ENCODE peak calls at places on chromosomes 16 and 17, in five cellular contexts. One of them, this sample, is unnamed. For H3K9me3 and H3K4me1, the result is how much of the 10 kb centered on the place peaks cover.

GRCh38 chr16:19874816-19875546 is 9.7 kb downstream of the GPRC5B start:
- DNase-seq in tibial artery: no peak
- DNase-seq in mammary epithelial cell: no peak
- DNase-seq in prostate gland: no peak
- DNase-seq in hepatocyte: no peak
- DNase-seq in this sample: no peak

GRCh38 chr17:8829036-8829941 is 30.1 kb upstream of the MFSD6L start:
- DNase-seq in tibial artery: no peak
- DNase-seq in prostate gland: no peak
- DNase-seq in hepatocyte: no peak
- DNase-seq in mammary epithelial cell: no peak
- DNase-seq in this sample: no peak

GRCh38 chr16:56225013-56225742 is 33.9 kb downstream of the GNAO1 start:
- DNase-seq in mammary epithelial cell: no peak
- DNase-seq in hepatocyte: no peak
- DNase-seq in tibial artery: no peak
- DNase-seq in prostate gland: no peak
- DNase-seq in this sample: no peak

GRCh38 chr16:28882476-28883180 is 4.3 kb downstream of the ATP2A1 start:
- DNase-seq in tibial artery: no peak
- DNase-seq in mammary epithelial cell: no peak
- DNase-seq in prostate gland: no peak
- DNase-seq in hepatocyte: no peak
- DNase-seq in this sample: peak

GRCh38 chr17:34645636-34646035 is 66.3 kb downstream of the TMEM132E start:
- DNase-seq in hepatocyte: peak
- DNase-seq in prostate gland: no peak
- DNase-seq in mammary epithelial cell: no peak
- DNase-seq in tibial artery: no peak
- DNase-seq in this sample: no peak

GRCh38 chr17:58470356-58470755 is 17.9 kb downstream of the HSF5 start:
- DNase-seq in prostate gland: no peak
- DNase-seq in mammary epithelial cell: no peak
- DNase-seq in tibial artery: no peak
- DNase-seq in hepatocyte: no peak
- DNase-seq in this sample: no peak

GRCh38 chr17:57284984-57285646 is 28.8 kb downstream of the MSI2 start:
- DNase-seq in hepatocyte: no peak
- DNase-seq in tibial artery: no peak
- DNase-seq in mammary epithelial cell: no peak
- DNase-seq in prostate gland: no peak
- DNase-seq in this sample: no peak

GRCh38 chr16:70512456-70512855 is 10.9 kb downstream of the COG4 start:
- DNase-seq in prostate gland: no peak
- DNase-seq in hepatocyte: no peak
- DNase-seq in mammary epithelial cell: peak
- DNase-seq in tibial artery: no peak
- DNase-seq in this sample: no peak

GRCh38 chr16:66154801-66155200 is 211.7 kb upstream of the CDH5 start:
- DNase-seq in prostate gland: no peak
- DNase-seq in mammary epithelial cell: no peak
- DNase-seq in hepatocyte: peak
- DNase-seq in tibial artery: peak
- DNase-seq in this sample: no peak

GRCh38 chr16:89721644-89722391 is 481 bp downstream of the ZNF276 start:
- DNase-seq in mammary epithelial cell: peak
- DNase-seq in hepatocyte: peak
- DNase-seq in prostate gland: peak
- DNase-seq in tibial artery: peak
- DNase-seq in this sample: peak

GRCh38 chr16:27398894-27399853 is 2.8 kb upstream of the IL21R start:
- DNase-seq in tibial artery: no peak
- DNase-seq in hepatocyte: no peak
- DNase-seq in prostate gland: no peak
- DNase-seq in mammary epithelial cell: no peak
- DNase-seq in this sample: no peak

GRCh38 chr17:41402161-41402560 is 4.8 kb upstream of the KRT31 start:
- DNase-seq in hepatocyte: no peak
- DNase-seq in prostate gland: no peak
- DNase-seq in tibial artery: no peak
- DNase-seq in mammary epithelial cell: peak
- DNase-seq in this sample: no peak

GRCh38 chr17:41171881-41172280 is 3.9 kb upstream of the KRTAP4-3 start:
- DNase-seq in tibial artery: no peak
- DNase-seq in mammary epithelial cell: peak
- DNase-seq in hepatocyte: no peak
- DNase-seq in prostate gland: no peak
- DNase-seq in this sample: no peak

GRCh38 chr16:18855196-18855595 is 53.8 kb upstream of the ARL6IP1 start:
- DNase-seq in mammary epithelial cell: no peak
- DNase-seq in prostate gland: no peak
- DNase-seq in tibial artery: no peak
- DNase-seq in hepatocyte: no peak
- DNase-seq in this sample: no peak

GRCh38 chr17:83175551-83176271 is 96.3 kb downstream of the METRNL start:
- DNase-seq in hepatocyte: no peak
- DNase-seq in mammary epithelial cell: no peak
- DNase-seq in tibial artery: no peak
- DNase-seq in prostate gland: no peak
- DNase-seq in this sample: peak

GRCh38 chr16:57736419-57737281 is 1.1 kb downstream of the KATNB1 start:
- DNase-seq in mammary epithelial cell: peak
- DNase-seq in tibial artery: no peak
- DNase-seq in prostate gland: no peak
- DNase-seq in hepatocyte: peak
- DNase-seq in this sample: peak

GRCh38 chr17:50360716-50361115 is 12.3 kb downstream of the MRPL27 start:
- DNase-seq in mammary epithelial cell: no peak
- DNase-seq in hepatocyte: no peak
- DNase-seq in prostate gland: no peak
- DNase-seq in tibial artery: no peak
- DNase-seq in this sample: no peak

GRCh38 chr17:43070257-43070656 is 45.2 kb downstream of the RND2 start:
- DNase-seq in mammary epithelial cell: no peak
- DNase-seq in tibial artery: no peak
- DNase-seq in hepatocyte: no peak
- DNase-seq in prostate gland: no peak
- DNase-seq in this sample: no peak

GRCh38 chr17:51000835-51001638 is 119.6 kb downstream of the SPAG9 start:
- DNase-seq in mammary epithelial cell: peak
- DNase-seq in prostate gland: peak
- DNase-seq in hepatocyte: peak
- DNase-seq in tibial artery: no peak
- DNase-seq in this sample: no peak

GRCh38 chr17:81723651-81724209 is 11.6 kb downstream of the SLC25A10 start:
- DNase-seq in tibial artery: no peak
- DNase-seq in mammary epithelial cell: peak
- DNase-seq in hepatocyte: no peak
- DNase-seq in prostate gland: peak
- DNase-seq in this sample: no peak

GRCh38 chr16:30526137-30526822 is at the start of gene ZNF768:
- DNase-seq in hepatocyte: peak
- DNase-seq in tibial artery: no peak
- DNase-seq in prostate gland: no peak
- DNase-seq in mammary epithelial cell: peak
- DNase-seq in this sample: peak

GRCh38 chr16:1899641-1900451 is 18.4 kb downstream of the HS3ST6 start:
- DNase-seq in hepatocyte: peak
- DNase-seq in tibial artery: no peak
- DNase-seq in mammary epithelial cell: peak
- DNase-seq in prostate gland: peak
- DNase-seq in this sample: peak

GRCh38 chr17:7403043-7403901 is 625 bp downstream of the TMEM256 start:
- DNase-seq in hepatocyte: peak
- DNase-seq in mammary epithelial cell: no peak
- DNase-seq in tibial artery: no peak
- DNase-seq in prostate gland: no peak
- DNase-seq in this sample: no peak

GRCh38 chr17:38731526-38732294 is 1.6 kb downstream of the CISD3 start:
- DNase-seq in mammary epithelial cell: no peak
- DNase-seq in hepatocyte: no peak
- DNase-seq in tibial artery: no peak
- DNase-seq in prostate gland: peak
- DNase-seq in this sample: peak

GRCh38 chr17:32912218-32912897 is 15.6 kb upstream of the TMEM98 start:
- DNase-seq in prostate gland: peak
- DNase-seq in mammary epithelial cell: no peak
- DNase-seq in tibial artery: peak
- DNase-seq in hepatocyte: peak
- DNase-seq in this sample: peak

GRCh38 chr17:45646288-45646988 is 137.7 kb upstream of the CRHR1 start:
- DNase-seq in prostate gland: no peak
- DNase-seq in mammary epithelial cell: no peak
- DNase-seq in hepatocyte: no peak
- DNase-seq in tibial artery: peak
- DNase-seq in this sample: no peak

GRCh38 chr16:30722916-30723315 is 23.9 kb downstream of the SRCAP start:
- DNase-seq in tibial artery: peak
- DNase-seq in hepatocyte: no peak
- DNase-seq in mammary epithelial cell: no peak
- DNase-seq in prostate gland: no peak
- DNase-seq in this sample: no peak

GRCh38 chr16:58563235-58563634 is 47.9 kb downstream of the SETD6 start:
- DNase-seq in hepatocyte: no peak
- DNase-seq in tibial artery: no peak
- DNase-seq in mammary epithelial cell: peak
- DNase-seq in prostate gland: no peak
- DNase-seq in this sample: no peak

GRCh38 chr16:74793571-74793970 is 19.0 kb upstream of the FA2H start:
- DNase-seq in tibial artery: no peak
- DNase-seq in mammary epithelial cell: peak
- DNase-seq in prostate gland: no peak
- DNase-seq in hepatocyte: no peak
- DNase-seq in this sample: no peak

GRCh38 chr16:23026777-23027362 is 122.4 kb downstream of the USP31 start:
- DNase-seq in mammary epithelial cell: peak
- DNase-seq in hepatocyte: peak
- DNase-seq in tibial artery: no peak
- DNase-seq in prostate gland: no peak
- DNase-seq in this sample: no peak

GRCh38 chr16:81601008-81601428 is 156.4 kb downstream of the CMIP start:
- DNase-seq in hepatocyte: peak
- DNase-seq in tibial artery: peak
- DNase-seq in mammary epithelial cell: peak
- DNase-seq in prostate gland: peak
- DNase-seq in this sample: no peak

GRCh38 chr17:37490638-37491614 is 1.2 kb downstream of the DUSP14 start:
- DNase-seq in tibial artery: peak
- DNase-seq in prostate gland: peak
- DNase-seq in mammary epithelial cell: peak
- DNase-seq in hepatocyte: peak
- DNase-seq in this sample: peak

GRCh38 chr16:89922477-89922883 is 662 bp upstream of the TUBB3 start:
- DNase-seq in prostate gland: no peak
- DNase-seq in tibial artery: peak
- DNase-seq in mammary epithelial cell: peak
- DNase-seq in hepatocyte: peak
- DNase-seq in this sample: peak

DNA sequence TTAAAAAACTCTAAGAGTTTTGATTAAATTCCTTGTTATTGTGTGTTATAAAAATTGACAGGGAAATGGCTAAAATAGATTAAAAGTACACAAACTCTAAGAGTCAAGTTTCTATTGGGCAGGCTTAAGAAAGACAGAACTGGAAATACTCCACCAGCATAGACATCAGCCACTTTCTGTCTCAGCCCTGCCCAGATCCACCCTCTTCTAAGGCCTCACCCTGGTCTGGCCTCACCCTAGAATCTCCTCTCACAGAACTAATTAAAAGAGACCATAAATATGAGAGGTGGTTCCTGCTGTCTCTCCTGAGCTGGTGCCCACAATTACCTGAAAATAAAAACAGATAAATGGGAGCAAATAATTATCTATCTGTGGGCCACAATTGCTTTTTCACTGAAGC is 1951.0 kb downstream of the TP53TG3F start:
- DNase-seq in tibial artery: no peak
- DNase-seq in hepatocyte: no peak
- DNase-seq in prostate gland: no peak
- DNase-seq in mammary epithelial cell: no peak
- DNase-seq in this sample: no peak
- H3K9me3 ChIP-seq in tibial artery: under half
- H3K9me3 ChIP-seq in hepatocyte: under half
- H3K9me3 ChIP-seq in prostate gland: under half
- H3K9me3 ChIP-seq in mammary epithelial cell: under half
- H3K9me3 ChIP-seq in this sample: under half

GRCh38 chr16:62477796-62478195 is 441.6 kb upstream of the CDH8 start:
- DNase-seq in mammary epithelial cell: no peak
- DNase-seq in hepatocyte: no peak
- DNase-seq in prostate gland: no peak
- DNase-seq in tibial artery: no peak
- DNase-seq in this sample: no peak
- H3K4me1 ChIP-seq in mammary epithelial cell: under half
- H3K4me1 ChIP-seq in hepatocyte: under half
- H3K4me1 ChIP-seq in prostate gland: under half
- H3K4me1 ChIP-seq in tibial artery: under half
- H3K4me1 ChIP-seq in this sample: under half

DNA sequence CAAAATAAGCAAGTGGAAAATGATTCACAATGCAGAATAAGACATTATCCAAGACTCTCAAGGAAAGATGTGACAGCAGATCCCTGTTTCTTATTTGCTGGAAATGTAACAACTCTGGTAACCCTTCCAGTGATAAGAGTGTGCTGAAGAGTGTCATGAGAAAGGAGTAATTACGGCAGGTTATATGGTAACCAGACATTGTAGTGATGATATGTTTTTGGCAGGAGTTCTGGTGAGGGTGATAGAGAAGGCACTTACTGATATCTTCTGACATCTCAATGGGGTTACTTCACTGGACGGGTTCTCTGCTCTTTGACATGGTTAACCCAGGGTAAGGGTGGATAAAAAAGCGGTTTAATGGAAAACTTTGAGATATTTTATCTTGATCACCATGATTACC is 1270.9 kb downstream of the CDH11 start:
- DNase-seq in tibial artery: no peak
- DNase-seq in mammary epithelial cell: no peak
- DNase-seq in prostate gland: no peak
- DNase-seq in hepatocyte: no peak
- DNase-seq in this sample: no peak
- H3K9me3 ChIP-seq in tibial artery: under half
- H3K9me3 ChIP-seq in mammary epithelial cell: under half
- H3K9me3 ChIP-seq in prostate gland: under half
- H3K9me3 ChIP-seq in hepatocyte: under half
- H3K9me3 ChIP-seq in this sample: under half

GRCh38 chr16:11298143-11298900 is 17.2 kb upstream of the PRM1 start:
- DNase-seq in mammary epithelial cell: no peak
- DNase-seq in prostate gland: no peak
- DNase-seq in tibial artery: no peak
- DNase-seq in hepatocyte: no peak
- DNase-seq in this sample: no peak

GRCh38 chr16:11302977-11303376 is 21.8 kb upstream of the PRM1 start:
- DNase-seq in hepatocyte: no peak
- DNase-seq in prostate gland: peak
- DNase-seq in tibial artery: no peak
- DNase-seq in mammary epithelial cell: peak
- DNase-seq in this sample: no peak

GRCh38 chr16:11301645-11302513 is 20.7 kb upstream of the PRM1 start:
- DNase-seq in tibial artery: no peak
- DNase-seq in prostate gland: no peak
- DNase-seq in mammary epithelial cell: no peak
- DNase-seq in hepatocyte: no peak
- DNase-seq in this sample: no peak

GRCh38 chr16:11299865-11300559 is 18.9 kb upstream of the PRM1 start:
- DNase-seq in prostate gland: no peak
- DNase-seq in hepatocyte: no peak
- DNase-seq in tibial artery: no peak
- DNase-seq in mammary epithelial cell: no peak
- DNase-seq in this sample: no peak

GRCh38 chr16:11300560-11300892 is 19.4 kb upstream of the PRM1 start:
- DNase-seq in mammary epithelial cell: no peak
- DNase-seq in prostate gland: no peak
- DNase-seq in hepatocyte: no peak
- DNase-seq in tibial artery: no peak
- DNase-seq in this sample: no peak
- H3K4me1 ChIP-seq in mammary epithelial cell: under half
- H3K4me1 ChIP-seq in prostate gland: under half
- H3K4me1 ChIP-seq in hepatocyte: under half
- H3K4me1 ChIP-seq in tibial artery: under half
- H3K4me1 ChIP-seq in this sample: under half

This sample was measured in left lung.